ENCODE peak calls at places on chromosome 1, in five cellular contexts. T is mesothelial cell of epicardium; K is LoVo; E is effector memory CD4-positive, alpha-beta T cell; Y is HEK293T. L is an unnamed sample.

GRCh38 chr1:50989694-50990093 is 19.6 kb downstream of the CDKN2C start:
- DNase-seq in E (no peak), T (no peak), K (no peak), Y (no peak), L (no peak)

GRCh38 chr1:54324031-54324654 is 82.1 kb downstream of the SSBP3 start:
- DNase-seq in T (no peak), Y (no peak), E (no peak), K (no peak), L (no peak)

GRCh38 chr1:106022312-106022902 is 1034.1 kb upstream of the PRMT6 start:
- DNase-seq in Y (no peak), T (no peak), E (no peak), K (no peak), L (no peak)

GRCh38 chr1:177511036-177511435 is 340.3 kb downstream of the BRINP2 start:
- DNase-seq in K (no peak), E (no peak), Y (no peak), T (no peak), L (no peak)

GRCh38 chr1:7501259-7501560 is 269.9 kb upstream of the VAMP3 start:
- DNase-seq in E (no peak), T (no peak), K (no peak), Y (no peak), L (no peak)

GRCh38 chr1:199404191-199404590 is 623.3 kb upstream of the NR5A2 start:
- DNase-seq in T (no peak), E (no peak), Y (no peak), K (no peak), L (no peak)

GRCh38 chr1:205750683-205751651 is 985 bp upstream of the NUCKS1 start:
- DNase-seq in E (no peak), Y (no peak), K (peak; percentile 24), T (no peak), L (no peak)

GRCh38 chr1:9715536-9716226 is 64.2 kb downstream of the PIK3CD start:
- DNase-seq in T (no peak), K (no peak), E (peak; percentile 29), Y (no peak), L (no peak)

GRCh38 chr1:213979751-213980605 is 7.8 kb upstream of the PROX1 start:
- DNase-seq in K (no peak), E (no peak), T (no peak), Y (no peak), L (no peak)

GRCh38 chr1:208241541-208241940 is 2.6 kb downstream of the PLXNA2 start:
- DNase-seq in E (no peak), Y (no peak), T (no peak), K (no peak), L (no peak)

GRCh38 chr1:231242516-231243198 is 1.6 kb downstream of the GNPAT start:
- DNase-seq in K (no peak), T (no peak), E (no peak), Y (no peak), L (no peak)

GRCh38 chr1:223227486-223228196 is 84.6 kb upstream of the TLR5 start:
- DNase-seq in Y (no peak), T (no peak), E (no peak), K (no peak), L (no peak)

GRCh38 chr1:62686822-62687221 is 1.4 kb downstream of the DOCK7 start:
- DNase-seq in Y (no peak), T (no peak), E (no peak), K (no peak), L (no peak)

GRCh38 chr1:211736351-211736915 is 61.0 kb upstream of the NEK2 start:
- DNase-seq in E (no peak), K (no peak), Y (no peak), T (no peak), L (peak; percentile 75)

GRCh38 chr1:38953433-38953860 is 11.8 kb upstream of the RHBDL2 start:
- DNase-seq in Y (no peak), K (no peak), E (no peak), T (no peak), L (no peak)

GRCh38 chr1:1527092-1527816 is 13.2 kb downstream of the TMEM240 start:
- DNase-seq in Y (no peak), K (no peak), E (no peak), T (no peak), L (no peak)

GRCh38 chr1:58391056-58391455 is 155.5 kb downstream of the OMA1 start:
- DNase-seq in E (no peak), Y (no peak), T (no peak), K (no peak), L (no peak)

GRCh38 chr1:56508523-56508983 is 70.8 kb downstream of the PLPP3 start:
- DNase-seq in E (no peak), Y (no peak), T (no peak), K (peak; percentile 69), L (no peak)

GRCh38 chr1:22689505-22689904 is 21.1 kb upstream of the EPHB2 start:
- DNase-seq in K (peak; percentile 73), Y (no peak), T (no peak), E (no peak), L (no peak)

GRCh38 chr1:116739371-116740007 is 14.7 kb upstream of the CD2 start:
- DNase-seq in T (no peak), K (no peak), Y (no peak), E (no peak), L (no peak)

GRCh38 chr1:1132042-1132927 is 16.4 kb upstream of the C1orf159 start:
- DNase-seq in K (no peak), E (no peak), Y (no peak), T (no peak), L (no peak)

GRCh38 chr1:155014709-155015508 is 12.3 kb downstream of the ZBTB7B start:
- DNase-seq in K (no peak), E (no peak), T (no peak), Y (no peak), L (no peak)

GRCh38 chr1:178486100-178487069 is 10.4 kb downstream of the CLEC20A start:
- DNase-seq in T (no peak), K (no peak), E (no peak), Y (no peak), L (no peak)

GRCh38 chr1:2404142-2404889 is 8.0 kb downstream of the PEX10 start:
- DNase-seq in Y (no peak), T (no peak), E (no peak), K (no peak), L (no peak)

GRCh38 chr1:3042481-3042880 is 21.2 kb downstream of the ACTRT2 start:
- DNase-seq in K (no peak), T (no peak), Y (no peak), E (no peak), L (no peak)

GRCh38 chr1:95012389-95012788 is 60.4 kb downstream of the ALG14 start:
- DNase-seq in T (no peak), E (no peak), K (no peak), Y (no peak), L (no peak)